ENCODE peak calls at places on chromosomes 6 and 20, in five cellular contexts. U, V, K, I and J are unnamed samples.

GRCh38 chr20:8304124-8304800 is 172.2 kb downstream of the PLCB1 start:
- DNase-seq in U (no peak), I (no peak), V (no peak), K (no peak), J (no peak)

GRCh38 chr6:40247516-40248115 is 313.4 kb upstream of the MOCS1 start:
- DNase-seq in V (no peak), I (no peak), K (no peak), U (no peak), J (no peak)

GRCh38 chr20:29299811-29300578 is 1957.5 kb upstream of the DEFB115 start:
- DNase-seq in I (no peak), V (no peak), U (no peak), K (no peak), J (no peak)

GRCh38 chr20:10954137-10954840 is 280.5 kb upstream of the JAG1 start:
- DNase-seq in U (no peak), I (peak), V (no peak), K (no peak), J (no peak)

GRCh38 chr6:16781348-16782169 is 20.3 kb upstream of the ATXN1 start:
- DNase-seq in I (no peak), V (no peak), U (no peak), K (no peak), J (no peak)

GRCh38 chr20:49865559-49865958 is 49.8 kb downstream of the SPATA2 start:
- DNase-seq in U (no peak), K (no peak), V (peak), I (no peak), J (no peak)

GRCh38 chr20:57061058-57061900 is 205.2 kb downstream of the BMP7 start:
- DNase-seq in U (no peak), K (peak), I (peak), V (no peak), J (no peak)

GRCh38 chr20:45343867-45344721 is 4.1 kb downstream of the SDC4 start:
- DNase-seq in K (peak), V (peak), U (peak), I (peak), J (no peak)

GRCh38 chr20:48378976-48379670 is 448.7 kb downstream of the PREX1 start:
- DNase-seq in V (no peak), U (no peak), I (no peak), K (no peak), J (no peak)

GRCh38 chr6:139514819-139515218 is 140.4 kb upstream of the CITED2 start:
- DNase-seq in I (no peak), U (no peak), V (no peak), K (no peak), J (no peak)

GRCh38 chr6:134065706-134066105 is 13.3 kb upstream of the SLC2A12 start:
- DNase-seq in K (no peak), U (peak), I (peak), V (peak), J (no peak)

GRCh38 chr6:157774153-157775135 is 48.6 kb upstream of the SNX9 start:
- DNase-seq in I (no peak), V (no peak), U (no peak), K (no peak), J (no peak)

GRCh38 chr20:33914871-33915270 is 78.8 kb upstream of the RALY start:
- DNase-seq in V (peak), I (peak), U (peak), K (peak), J (no peak)

GRCh38 chr20:8082999-8083398 is 49.1 kb upstream of the PLCB1 start:
- DNase-seq in I (no peak), V (peak), K (no peak), U (no peak), J (no peak)

GRCh38 chr6:168201383-168201782 is 118.2 kb downstream of the DACT2 start:
- DNase-seq in U (no peak), I (peak), V (no peak), K (no peak), J (no peak)
- TF ChIP-seq CTCF in U (no peak), I (peak), V (no peak), K (no peak), J (peak)

GRCh38 chr20:22452442-22453011 is 131.8 kb downstream of the FOXA2 start:
- DNase-seq in K (no peak), U (no peak), I (no peak), V (no peak), J (no peak)

GRCh38 chr20:22455259-22455658 is 129.1 kb downstream of the FOXA2 start:
- DNase-seq in V (no peak), K (no peak), U (no peak), I (no peak), J (no peak)

GRCh38 chr20:22450540-22450939 is 133.8 kb downstream of the FOXA2 start:
- DNase-seq in I (no peak), V (no peak), U (no peak), K (no peak), J (no peak)

GRCh38 chr20:22456109-22456508 is 128.3 kb downstream of the FOXA2 start:
- DNase-seq in K (no peak), U (no peak), I (no peak), V (no peak), J (no peak)

DNA sequence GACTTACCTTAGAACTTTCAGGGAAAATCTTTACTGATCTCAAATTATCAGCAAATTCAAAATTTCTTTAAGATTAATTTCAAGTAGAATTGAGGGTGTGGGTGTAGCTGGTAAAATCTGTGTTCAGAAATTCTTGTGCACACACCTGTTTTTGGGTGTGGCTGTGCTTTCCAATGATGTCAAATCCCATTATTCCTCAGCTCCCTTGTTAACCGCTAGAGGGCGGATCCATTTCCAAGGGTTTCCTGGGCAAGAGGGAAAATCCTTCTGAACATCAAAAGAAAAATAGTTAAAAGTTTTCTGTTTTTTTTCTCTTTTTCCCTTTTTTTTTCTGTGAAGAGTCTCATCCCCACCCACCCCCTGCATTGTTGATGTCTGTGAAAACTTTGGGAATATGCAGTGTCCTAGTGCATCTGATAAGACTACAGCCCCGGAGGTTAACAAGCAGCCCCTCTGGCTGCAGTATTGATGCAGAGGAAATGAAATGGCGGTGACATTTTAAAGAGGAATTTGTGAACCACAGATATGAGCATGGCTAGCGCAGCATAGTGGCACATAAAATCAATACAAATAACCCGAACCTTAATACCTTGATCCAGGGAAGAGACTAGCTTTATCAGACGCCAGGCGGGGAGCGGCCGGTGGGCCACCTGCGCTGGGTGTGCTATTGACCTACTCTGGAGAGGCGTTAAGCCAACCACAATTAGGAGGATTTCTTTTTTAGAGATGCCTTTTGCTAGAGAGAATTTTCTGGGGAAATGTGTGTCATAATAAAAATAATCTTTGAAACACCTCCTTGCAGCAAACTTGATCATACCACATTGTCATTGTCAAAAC is 130.9 kb downstream of the FOXA2 start:
- DNase-seq in V (peak), U (peak), K (no peak), I (no peak), J (no peak)
- TF ChIP-seq CTCF in V (peak), U (peak), K (peak), I (peak), J (peak)

DNA sequence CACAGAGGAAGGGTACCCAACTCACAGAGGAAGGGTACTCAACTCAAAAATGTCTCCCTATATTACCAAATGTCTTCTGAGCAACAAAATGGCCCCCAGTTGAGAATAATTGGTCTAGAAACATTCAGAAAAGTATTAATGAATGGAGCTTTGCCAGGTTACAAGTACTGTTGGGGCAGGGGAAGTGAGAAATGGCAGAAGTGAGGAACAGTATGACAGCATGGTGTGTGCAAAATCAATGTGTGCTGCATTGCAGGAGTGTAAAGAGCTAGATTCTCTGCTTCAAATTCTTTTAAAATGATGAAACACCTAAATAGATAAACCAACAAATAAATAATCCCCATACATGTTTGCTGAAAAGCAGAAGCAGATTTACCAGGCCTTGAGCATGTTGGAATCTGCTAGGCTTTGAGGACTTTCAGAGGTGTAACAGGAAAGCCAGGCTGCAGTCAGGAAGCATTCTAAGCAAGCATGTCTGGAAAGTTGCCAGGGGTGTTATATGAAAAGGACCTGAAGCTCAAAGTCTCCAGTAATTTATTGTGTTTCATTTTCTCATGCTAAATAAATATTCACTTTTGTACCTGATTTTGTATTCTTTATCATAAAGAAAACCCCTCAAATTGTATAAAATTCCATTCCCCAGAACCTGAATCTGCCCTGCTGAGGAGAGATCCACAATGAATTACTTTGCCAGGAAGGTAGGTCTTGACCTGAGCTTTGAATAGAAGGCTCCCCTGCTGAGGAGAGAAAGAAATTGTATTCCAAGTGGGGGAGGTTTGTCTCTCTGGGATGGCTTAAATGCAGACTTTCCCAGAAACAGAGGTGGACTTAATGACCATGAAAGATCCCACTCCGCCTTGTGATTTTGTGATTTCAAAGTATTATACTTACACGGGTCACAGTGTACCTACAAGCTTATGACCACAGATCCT is 265.0 kb upstream of the MARCKS start:
- DNase-seq in U (peak), K (no peak), V (no peak), I (no peak), J (no peak)
- TF ChIP-seq CTCF in U (no peak), K (no peak), V (no peak), I (no peak), J (no peak)

DNA sequence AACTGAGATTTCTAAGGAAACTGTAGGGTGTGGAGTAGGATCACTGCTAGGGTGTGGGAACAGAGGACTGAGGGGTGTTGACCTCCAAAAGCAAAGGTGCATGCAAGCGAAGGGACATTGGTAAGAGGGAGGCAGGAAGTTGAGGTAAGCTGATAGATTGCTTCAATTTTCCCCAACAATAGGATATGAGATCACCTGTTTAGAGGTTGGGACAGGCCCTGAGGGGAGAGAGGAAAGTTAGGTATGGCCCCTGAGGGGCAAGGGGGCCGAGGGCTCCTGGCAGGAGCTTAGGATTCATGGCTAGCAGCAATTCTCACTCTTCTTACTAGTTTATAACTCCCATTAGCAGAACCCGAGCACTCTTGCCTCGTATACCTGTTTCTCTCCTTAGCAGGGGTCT is 106.8 kb upstream of the RPS6KA2 start:
- DNase-seq in I (no peak), U (no peak), K (no peak), V (no peak), J (no peak)
- TF ChIP-seq CTCF in I (no peak), U (no peak), K (no peak), V (no peak), J (no peak)

GRCh38 chr20:43513298-43514061 is 6.0 kb downstream of the L3MBTL1 start:
- DNase-seq in V (no peak), I (no peak), U (no peak), K (no peak), J (no peak)

GRCh38 chr20:43515628-43516027 is 8.1 kb downstream of the L3MBTL1 start:
- DNase-seq in K (no peak), I (no peak), U (no peak), V (no peak), J (no peak)

GRCh38 chr20:43511879-43512278 is 4.4 kb downstream of the L3MBTL1 start:
- DNase-seq in K (no peak), I (no peak), V (no peak), U (no peak), J (no peak)

GRCh38 chr20:43516251-43516824 is 8.8 kb downstream of the L3MBTL1 start:
- DNase-seq in V (no peak), K (no peak), U (no peak), I (no peak), J (no peak)

GRCh38 chr20:43514062-43514971 is 6.8 kb downstream of the L3MBTL1 start:
- DNase-seq in I (peak), V (peak), U (peak), K (peak), J (peak)
- TF ChIP-seq CTCF in I (peak), V (peak), U (peak), K (peak), J (peak)

GRCh38 chr6:119351005-119351394 is 1.4 kb upstream of the MAN1A1 start:
- DNase-seq in U (peak), V (peak), K (no peak), I (no peak), J (no peak)
- TF ChIP-seq CTCF in U (no peak), V (peak), K (peak), I (no peak), J (peak)